ENCODE peak calls at places on chromosome 10, in four cellular contexts. Y is A549, B is K562, J is HepG2. U is an unnamed sample.

GRCh38 chr10:111299037-111299436 is 222.2 kb downstream of the ADRA2A start:
- DNase-seq in Y (no peak), B (no peak), J (no peak), U (no peak)

GRCh38 chr10:66202101-66202500 is 723.7 kb upstream of the LRRTM3 start:
- DNase-seq in Y (no peak), B (no peak), J (no peak), U (no peak)

GRCh38 chr10:4240641-4241197 is 455.7 kb upstream of the KLF6 start:
- DNase-seq in Y (no peak), B (no peak), J (no peak), U (peak)

GRCh38 chr10:116427671-116428070 is at the start of gene PNLIPRP3:
- DNase-seq in Y (no peak), B (no peak), J (no peak), U (no peak)

GRCh38 chr10:103560886-103561285 is 67.4 kb downstream of the NEURL1 start:
- DNase-seq in Y (no peak), B (no peak), J (no peak), U (no peak)

GRCh38 chr10:75352650-75353049 is 48.9 kb downstream of the ZNF503 start:
- DNase-seq in Y (no peak), B (no peak), J (peak), U (no peak)

GRCh38 chr10:133020193-133020817 is 67.4 kb upstream of the ADGRA1 start:
- DNase-seq in Y (no peak), B (no peak), J (no peak), U (no peak)

GRCh38 chr10:76869931-76870330 is 767.7 kb downstream of the KCNMA1 start:
- DNase-seq in Y (no peak), B (no peak), J (no peak), U (no peak)

GRCh38 chr10:120011359-120012132 is 119.0 kb downstream of the SEC23IP start:
- DNase-seq in Y (no peak), B (no peak), J (no peak), U (no peak)

GRCh38 chr10:30970760-30971460 is 60.8 kb downstream of the ZNF438 start:
- DNase-seq in Y (no peak), B (no peak), J (no peak), U (no peak)

GRCh38 chr10:48470115-48470892 is 134.6 kb downstream of the ARHGAP22 start:
- DNase-seq in Y (no peak), B (peak), J (no peak), U (peak)

GRCh38 chr10:27258838-27259532 is 18.4 kb upstream of the ACBD5 start:
- DNase-seq in Y (no peak), B (no peak), J (no peak), U (no peak)

DNA sequence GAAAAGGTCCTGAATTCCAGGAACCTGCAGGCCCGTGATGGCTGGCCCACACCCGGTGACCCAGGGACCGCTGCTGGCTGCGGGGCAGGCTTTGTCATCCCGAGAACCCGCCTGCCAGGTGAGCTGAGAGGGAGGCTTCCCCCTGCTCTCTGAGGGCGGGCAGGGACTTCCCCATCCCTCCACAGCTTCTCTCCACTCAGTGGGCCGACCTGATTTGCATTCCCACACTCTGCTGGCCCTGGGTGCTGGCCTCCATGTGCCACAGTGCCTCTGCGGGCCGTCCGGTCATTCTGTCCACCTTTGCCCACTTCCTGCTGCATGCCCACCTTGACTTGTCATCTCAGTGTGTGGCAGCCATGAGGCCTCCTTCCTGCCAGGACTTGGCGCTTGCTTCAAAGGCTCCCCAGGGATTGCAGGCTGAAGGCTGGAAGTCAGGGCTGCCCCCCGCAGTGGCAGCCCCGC is 35.3 kb downstream of the PALD1 start:
- DNase-seq in Y (no peak), B (no peak), J (no peak), U (no peak)
- TF ChIP-seq MYC in Y (no peak), B (no peak), J (no peak), U (no peak)

GRCh38 chr10:22323538-22324305 is 2.8 kb downstream of the BMI1 start:
- DNase-seq in Y (no peak), B (no peak), J (no peak), U (no peak)

GRCh38 chr10:22321156-22321711 is 335 bp downstream of the BMI1 start:
- DNase-seq in Y (peak), B (no peak), J (peak), U (peak)

GRCh38 chr10:22322663-22323160 is 1.8 kb downstream of the BMI1 start:
- DNase-seq in Y (no peak), B (no peak), J (no peak), U (no peak)

GRCh38 chr10:22320591-22321155 is at the start of gene BMI1:
- DNase-seq in Y (peak), B (peak), J (peak), U (peak)

GRCh38 chr10:22321831-22322662 is 1.1 kb downstream of the BMI1 start:
- DNase-seq in Y (peak), B (peak), J (no peak), U (peak)
- TF ChIP-seq JUN in Y (no peak), B (no peak), J (no peak), U (no peak)

DNA sequence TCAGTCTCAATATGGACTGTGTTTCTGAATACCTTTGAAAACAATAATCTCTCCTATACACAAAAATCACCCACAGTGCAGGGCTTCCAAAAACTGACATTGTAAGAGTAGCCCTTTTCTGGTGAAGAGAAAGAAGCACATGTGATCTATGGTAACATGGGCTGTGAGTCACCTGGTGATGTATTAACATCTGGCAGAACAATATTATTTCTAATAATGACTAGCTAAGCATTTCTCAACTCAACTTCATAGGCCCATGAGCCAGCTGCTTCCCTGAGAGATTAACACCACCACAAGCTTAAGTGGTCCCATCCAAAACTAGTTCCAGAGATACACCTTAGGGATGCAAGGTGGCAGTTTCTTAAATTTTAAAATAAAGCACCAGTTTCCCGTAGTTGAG is 331.0 kb upstream of the NRP1 start:
- DNase-seq in Y (no peak), B (no peak), J (no peak), U (no peak)
- TF ChIP-seq MYC in Y (no peak), B (no peak), J (no peak), U (no peak)

DNA sequence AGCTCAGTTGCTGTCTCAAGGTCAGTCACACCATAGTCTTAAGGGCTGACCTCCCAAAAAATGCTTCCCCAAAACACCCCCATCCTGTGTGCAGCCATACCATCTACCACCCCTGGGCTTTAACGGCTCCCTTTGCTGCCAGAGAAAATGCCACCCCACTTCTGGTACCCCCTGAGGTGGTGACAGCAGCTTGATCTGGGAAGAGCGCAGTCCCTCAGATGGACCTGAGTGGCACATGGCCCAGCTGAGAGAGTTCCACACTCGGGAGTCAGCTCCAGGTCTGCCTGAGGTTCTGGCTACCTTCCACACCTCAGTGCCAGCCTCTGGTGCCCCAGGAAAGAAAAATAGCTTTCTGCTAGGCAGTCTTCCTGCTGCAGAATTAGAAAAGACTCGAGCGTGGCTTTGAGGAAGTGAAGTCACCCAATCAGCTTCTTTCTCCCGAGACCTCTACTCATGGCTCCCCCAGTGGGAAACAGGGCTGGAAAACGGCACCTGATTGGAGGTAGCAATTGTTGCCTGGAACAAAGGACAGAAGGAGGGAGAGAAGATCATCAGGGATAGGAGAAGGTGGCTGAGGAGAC is 151.7 kb downstream of the ARHGAP21 start:
- DNase-seq in Y (no peak), B (no peak), J (no peak), U (no peak)
- TF ChIP-seq JUN in Y (no peak), B (no peak), J (no peak), U (no peak)

U was measured in endothelial cell of umbilical vein.